ENCODE peak calls at places on chromosomes 6 and 20, in seven cellular contexts. V is activated T-cell treated with anti-CD3 and anti-CD28 coated beads, Interleukin-2, amount 50 U/mL, for 4 hours; P is neuronal stem cell; F is A673; L is HFFc6; J is A549; D is natural killer cell treated with Interleukin-12 subunit alpha and Interleukin-12 subunit beta and Interleukin-15 and Interleukin-18, amount 100 ng/mL, for 72 hours. X is an unnamed sample.

GRCh38 chr6:151352410-151353399 is 38.7 kb downstream of the ZBTB2 start:
- DNase-seq in D (no peak), L (no peak), F (no peak), V (no peak), P (no peak), J (no peak), X (no peak)

GRCh38 chr20:431012-431904 is 23.2 kb downstream of the RBCK1 start:
- DNase-seq in D (no peak), F (peak), L (peak), J (peak), V (peak), P (peak), X (peak)

GRCh38 chr6:15876406-15876805 is 213.6 kb upstream of the DTNBP1 start:
- DNase-seq in P (no peak), J (no peak), L (no peak), V (no peak), F (no peak), D (no peak), X (no peak)

GRCh38 chr6:52921743-52922142 is 12.2 kb upstream of the GSTA3 start:
- DNase-seq in D (no peak), J (no peak), F (no peak), P (no peak), V (no peak), L (no peak), X (no peak)

GRCh38 chr6:136403166-136403980 is 113.7 kb upstream of the BCLAF1 start:
- DNase-seq in D (no peak), J (peak), V (no peak), L (peak), F (peak), P (no peak), X (no peak)

GRCh38 chr6:81981812-81982211 is 229.3 kb upstream of the TENT5A start:
- DNase-seq in F (peak), D (no peak), J (no peak), P (no peak), V (no peak), L (peak), X (no peak)

GRCh38 chr20:61814726-61815125 is 251.0 kb downstream of the TAF4 start:
- DNase-seq in V (no peak), D (no peak), P (no peak), L (no peak), J (no peak), F (no peak), X (no peak)

GRCh38 chr6:122028933-122029332 is 370.5 kb upstream of the HSF2 start:
- DNase-seq in F (no peak), L (no peak), J (no peak), D (no peak), P (no peak), V (no peak), X (no peak)

GRCh38 chr20:49270736-49271135 is 7.1 kb downstream of the ZNFX1 start:
- DNase-seq in J (no peak), L (no peak), F (no peak), P (no peak), D (no peak), V (no peak), X (no peak)

GRCh38 chr6:135675862-135676261 is 175.6 kb upstream of the PDE7B start:
- DNase-seq in D (no peak), P (peak), J (peak), V (peak), L (peak), F (peak), X (no peak)

GRCh38 chr6:167907837-167908681 is 81.3 kb downstream of the AFDN start:
- DNase-seq in F (peak), D (no peak), L (peak), P (no peak), V (no peak), J (peak), X (no peak)

GRCh38 chr6:21220271-21220987 is 373.1 kb upstream of the SOX4 start:
- DNase-seq in D (no peak), J (no peak), F (no peak), P (no peak), V (no peak), L (no peak), X (no peak)

GRCh38 chr6:149508485-149508884 is 23.7 kb upstream of the ZC3H12D start:
- DNase-seq in D (no peak), F (no peak), L (no peak), J (no peak), P (no peak), V (no peak), X (no peak)